ENCODE peak calls at places on chromosomes 4 and X, in eight cellular contexts. One of them, this sample, is unnamed.

GRCh38 chr4:36532670-36533373 is 251.4 kb downstream of the DTHD1 start:
- DNase-seq in PC-3: no peak
- DNase-seq in Panc1: no peak
- DNase-seq in psoas muscle: no peak
- DNase-seq in mammary epithelial cell: no peak
- DNase-seq in PC-9: no peak
- DNase-seq in transverse colon: no peak
- DNase-seq in effector memory CD4-positive, alpha-beta T cell: no peak
- DNase-seq in this sample: no peak

GRCh38 chr4:29717658-29718057 is 1002.5 kb upstream of the PCDH7 start:
- DNase-seq in PC-3: peak; percentile 48
- DNase-seq in Panc1: no peak
- DNase-seq in psoas muscle: no peak
- DNase-seq in mammary epithelial cell: no peak
- DNase-seq in PC-9: no peak
- DNase-seq in transverse colon: no peak
- DNase-seq in effector memory CD4-positive, alpha-beta T cell: no peak
- DNase-seq in this sample: no peak

GRCh38 chr4:107317596-107317995 is 281.5 kb upstream of the DKK2 start:
- DNase-seq in PC-3: no peak
- DNase-seq in Panc1: no peak
- DNase-seq in psoas muscle: no peak
- DNase-seq in mammary epithelial cell: no peak
- DNase-seq in PC-9: no peak
- DNase-seq in transverse colon: no peak
- DNase-seq in effector memory CD4-positive, alpha-beta T cell: no peak
- DNase-seq in this sample: no peak

GRCh38 chr4:165185448-165185847 is 21.9 kb upstream of the KLHL2 start:
- DNase-seq in PC-3: no peak
- DNase-seq in Panc1: no peak
- DNase-seq in psoas muscle: no peak
- DNase-seq in mammary epithelial cell: no peak
- DNase-seq in PC-9: no peak
- DNase-seq in transverse colon: no peak
- DNase-seq in effector memory CD4-positive, alpha-beta T cell: no peak
- DNase-seq in this sample: no peak

GRCh38 chrX:109856974-109857373 is 123.9 kb upstream of the ACSL4 start:
- DNase-seq in PC-3: peak; percentile 57
- DNase-seq in Panc1: no peak
- DNase-seq in psoas muscle: no peak
- DNase-seq in mammary epithelial cell: no peak
- DNase-seq in PC-9: no peak
- DNase-seq in transverse colon: no peak
- DNase-seq in effector memory CD4-positive, alpha-beta T cell: no peak
- DNase-seq in this sample: no peak

GRCh38 chrX:110037181-110037580 is 34.3 kb downstream of the TMEM164 start:
- DNase-seq in PC-3: peak; percentile 14
- DNase-seq in Panc1: no peak
- DNase-seq in psoas muscle: no peak
- DNase-seq in mammary epithelial cell: peak; percentile 23
- DNase-seq in PC-9: no peak
- DNase-seq in transverse colon: no peak
- DNase-seq in effector memory CD4-positive, alpha-beta T cell: no peak
- DNase-seq in this sample: no peak

GRCh38 chr4:124946696-124947095 is 234.2 kb upstream of the ANKRD50 start:
- DNase-seq in PC-3: no peak
- DNase-seq in Panc1: no peak
- DNase-seq in psoas muscle: no peak
- DNase-seq in mammary epithelial cell: peak; percentile 28
- DNase-seq in PC-9: no peak
- DNase-seq in transverse colon: no peak
- DNase-seq in effector memory CD4-positive, alpha-beta T cell: no peak
- DNase-seq in this sample: no peak

GRCh38 chr4:56026596-56026995 is 77.9 kb downstream of the CEP135 start:
- DNase-seq in PC-3: peak; percentile 68
- DNase-seq in Panc1: no peak
- DNase-seq in psoas muscle: no peak
- DNase-seq in mammary epithelial cell: peak; percentile 41
- DNase-seq in PC-9: no peak
- DNase-seq in transverse colon: no peak
- DNase-seq in effector memory CD4-positive, alpha-beta T cell: no peak
- DNase-seq in this sample: no peak

GRCh38 chr4:139171878-139172691 is 4.9 kb downstream of the ELF2 start:
- DNase-seq in PC-3: peak; percentile 54
- DNase-seq in Panc1: no peak
- DNase-seq in psoas muscle: no peak
- DNase-seq in mammary epithelial cell: peak; percentile 68
- DNase-seq in PC-9: peak; percentile 16
- DNase-seq in transverse colon: no peak
- DNase-seq in effector memory CD4-positive, alpha-beta T cell: no peak
- DNase-seq in this sample: no peak

GRCh38 chr4:74450298-74450683 is 5.4 kb downstream of the AREG start:
- DNase-seq in PC-3: no peak
- DNase-seq in Panc1: no peak
- DNase-seq in psoas muscle: no peak
- DNase-seq in mammary epithelial cell: no peak
- DNase-seq in PC-9: no peak
- DNase-seq in transverse colon: no peak
- DNase-seq in effector memory CD4-positive, alpha-beta T cell: no peak
- DNase-seq in this sample: no peak

GRCh38 chrX:152926279-152926678 is 28.4 kb downstream of the ZNF185 start:
- DNase-seq in PC-3: peak; percentile 96
- DNase-seq in Panc1: no peak
- DNase-seq in psoas muscle: no peak
- DNase-seq in mammary epithelial cell: peak; percentile 68
- DNase-seq in PC-9: peak; percentile 89
- DNase-seq in transverse colon: peak; percentile 22
- DNase-seq in effector memory CD4-positive, alpha-beta T cell: no peak
- DNase-seq in this sample: no peak

GRCh38 chr4:103887191-103887590 is 167.4 kb upstream of the TACR3 start:
- DNase-seq in PC-3: no peak
- DNase-seq in Panc1: no peak
- DNase-seq in psoas muscle: no peak
- DNase-seq in mammary epithelial cell: no peak
- DNase-seq in PC-9: no peak
- DNase-seq in transverse colon: no peak
- DNase-seq in effector memory CD4-positive, alpha-beta T cell: no peak
- DNase-seq in this sample: no peak

GRCh38 chr4:128006592-128006991 is 41.4 kb downstream of the ABHD18 start:
- DNase-seq in PC-3: no peak
- DNase-seq in Panc1: no peak
- DNase-seq in psoas muscle: no peak
- DNase-seq in mammary epithelial cell: peak; percentile 8
- DNase-seq in PC-9: no peak
- DNase-seq in transverse colon: no peak
- DNase-seq in effector memory CD4-positive, alpha-beta T cell: no peak
- DNase-seq in this sample: no peak

GRCh38 chr4:2803624-2804448 is 11.0 kb downstream of the SH3BP2 start:
- DNase-seq in PC-3: peak; percentile 50
- DNase-seq in Panc1: no peak
- DNase-seq in psoas muscle: peak; percentile 68
- DNase-seq in mammary epithelial cell: no peak
- DNase-seq in PC-9: peak; percentile 51
- DNase-seq in transverse colon: peak; percentile 67
- DNase-seq in effector memory CD4-positive, alpha-beta T cell: no peak
- DNase-seq in this sample: no peak

GRCh38 chr4:2831611-2832308 is 11.9 kb upstream of the ADD1 start:
- DNase-seq in PC-3: no peak
- DNase-seq in Panc1: no peak
- DNase-seq in psoas muscle: peak; percentile 48
- DNase-seq in mammary epithelial cell: no peak
- DNase-seq in PC-9: no peak
- DNase-seq in transverse colon: peak; percentile 7
- DNase-seq in effector memory CD4-positive, alpha-beta T cell: no peak
- DNase-seq in this sample: no peak

GRCh38 chr4:186724861-186725419 is 1.3 kb upstream of the FAT1 start:
- DNase-seq in PC-3: no peak
- DNase-seq in Panc1: no peak
- DNase-seq in psoas muscle: no peak
- DNase-seq in mammary epithelial cell: peak; percentile 45
- DNase-seq in PC-9: peak; percentile 11
- DNase-seq in transverse colon: no peak
- DNase-seq in effector memory CD4-positive, alpha-beta T cell: no peak
- DNase-seq in this sample: no peak

GRCh38 chr4:10105421-10105820 is 11.2 kb downstream of the WDR1 start:
- DNase-seq in PC-3: peak; percentile 19
- DNase-seq in Panc1: no peak
- DNase-seq in psoas muscle: no peak
- DNase-seq in mammary epithelial cell: no peak
- DNase-seq in PC-9: no peak
- DNase-seq in transverse colon: no peak
- DNase-seq in effector memory CD4-positive, alpha-beta T cell: no peak
- DNase-seq in this sample: no peak
- H3K27ac ChIP-seq in PC-3: peak overlapping the region; percentile 82
- H3K27ac ChIP-seq in Panc1: no peak overlapping the region
- H3K27ac ChIP-seq in psoas muscle: peak overlapping the region; percentile 99
- H3K27ac ChIP-seq in mammary epithelial cell: no peak overlapping the region
- H3K27ac ChIP-seq in PC-9: no peak overlapping the region
- H3K27ac ChIP-seq in transverse colon: peak overlapping the region; percentile 84
- H3K27ac ChIP-seq in effector memory CD4-positive, alpha-beta T cell: peak overlapping the region; percentile 74
- H3K27ac ChIP-seq in this sample: no peak overlapping the region

GRCh38 chrX:13658602-13659001 is 5.7 kb downstream of the TCEANC start:
- DNase-seq in PC-3: peak; percentile 75
- DNase-seq in Panc1: no peak
- DNase-seq in psoas muscle: no peak
- DNase-seq in mammary epithelial cell: peak; percentile 51
- DNase-seq in PC-9: no peak
- DNase-seq in transverse colon: no peak
- DNase-seq in effector memory CD4-positive, alpha-beta T cell: no peak
- DNase-seq in this sample: no peak

GRCh38 chrX:13661735-13662536 is 9.0 kb downstream of the TCEANC start:
- DNase-seq in PC-3: no peak
- DNase-seq in Panc1: no peak
- DNase-seq in psoas muscle: no peak
- DNase-seq in mammary epithelial cell: no peak
- DNase-seq in PC-9: no peak
- DNase-seq in transverse colon: no peak
- DNase-seq in effector memory CD4-positive, alpha-beta T cell: no peak
- DNase-seq in this sample: no peak

GRCh38 chrX:13662537-13662841 is 9.5 kb downstream of the TCEANC start:
- DNase-seq in PC-3: no peak
- DNase-seq in Panc1: no peak
- DNase-seq in psoas muscle: no peak
- DNase-seq in mammary epithelial cell: no peak
- DNase-seq in PC-9: no peak
- DNase-seq in transverse colon: no peak
- DNase-seq in effector memory CD4-positive, alpha-beta T cell: no peak
- DNase-seq in this sample: no peak

GRCh38 chrX:13664026-13664425 is 11.1 kb downstream of the TCEANC start:
- DNase-seq in PC-3: no peak
- DNase-seq in Panc1: no peak
- DNase-seq in psoas muscle: no peak
- DNase-seq in mammary epithelial cell: no peak
- DNase-seq in PC-9: no peak
- DNase-seq in transverse colon: no peak
- DNase-seq in effector memory CD4-positive, alpha-beta T cell: no peak
- DNase-seq in this sample: no peak

GRCh38 chrX:13659057-13659456 is 6.1 kb downstream of the TCEANC start:
- DNase-seq in PC-3: peak; percentile 43
- DNase-seq in Panc1: no peak
- DNase-seq in psoas muscle: no peak
- DNase-seq in mammary epithelial cell: peak; percentile 86
- DNase-seq in PC-9: no peak
- DNase-seq in transverse colon: no peak
- DNase-seq in effector memory CD4-positive, alpha-beta T cell: no peak
- DNase-seq in this sample: no peak
- H3K27ac ChIP-seq in PC-3: peak overlapping the region; percentile 2
- H3K27ac ChIP-seq in Panc1: no peak overlapping the region
- H3K27ac ChIP-seq in psoas muscle: no peak overlapping the region
- H3K27ac ChIP-seq in mammary epithelial cell: peak overlapping the region; percentile 76
- H3K27ac ChIP-seq in PC-9: peak overlapping the region; percentile 91
- H3K27ac ChIP-seq in transverse colon: peak overlapping the region; percentile 2
- H3K27ac ChIP-seq in effector memory CD4-positive, alpha-beta T cell: no peak overlapping the region
- H3K27ac ChIP-seq in this sample: no peak overlapping the region

GRCh38 chr4:48271048-48271452 is 1.4 kb upstream of the TEC start:
- DNase-seq in PC-3: no peak
- DNase-seq in Panc1: no peak
- DNase-seq in psoas muscle: no peak
- DNase-seq in mammary epithelial cell: no peak
- DNase-seq in PC-9: no peak
- DNase-seq in transverse colon: no peak
- DNase-seq in effector memory CD4-positive, alpha-beta T cell: no peak
- DNase-seq in this sample: no peak
- H3K27ac ChIP-seq in PC-3: no peak overlapping the region
- H3K27ac ChIP-seq in Panc1: no peak overlapping the region
- H3K27ac ChIP-seq in psoas muscle: peak overlapping the region; percentile 90
- H3K27ac ChIP-seq in mammary epithelial cell: no peak overlapping the region
- H3K27ac ChIP-seq in PC-9: peak overlapping the region; percentile 83
- H3K27ac ChIP-seq in transverse colon: no peak overlapping the region
- H3K27ac ChIP-seq in effector memory CD4-positive, alpha-beta T cell: no peak overlapping the region
- H3K27ac ChIP-seq in this sample: no peak overlapping the region

GRCh38 chr4:185597532-185598188 is 62.4 kb upstream of the PDLIM3 start:
- DNase-seq in PC-3: peak; percentile 73
- DNase-seq in Panc1: peak; percentile 69
- DNase-seq in psoas muscle: peak; percentile 85
- DNase-seq in mammary epithelial cell: peak; percentile 46
- DNase-seq in PC-9: peak; percentile 64
- DNase-seq in transverse colon: peak; percentile 74
- DNase-seq in effector memory CD4-positive, alpha-beta T cell: peak; percentile 19
- DNase-seq in this sample: peak; percentile 50
- H3K27ac ChIP-seq in PC-3: no peak overlapping the region
- H3K27ac ChIP-seq in Panc1: no peak overlapping the region
- H3K27ac ChIP-seq in psoas muscle: peak overlapping the region; percentile 42
- H3K27ac ChIP-seq in mammary epithelial cell: no peak overlapping the region
- H3K27ac ChIP-seq in PC-9: no peak overlapping the region
- H3K27ac ChIP-seq in transverse colon: peak overlapping the region; percentile 49
- H3K27ac ChIP-seq in effector memory CD4-positive, alpha-beta T cell: no peak overlapping the region
- H3K27ac ChIP-seq in this sample: no peak overlapping the region

DNA sequence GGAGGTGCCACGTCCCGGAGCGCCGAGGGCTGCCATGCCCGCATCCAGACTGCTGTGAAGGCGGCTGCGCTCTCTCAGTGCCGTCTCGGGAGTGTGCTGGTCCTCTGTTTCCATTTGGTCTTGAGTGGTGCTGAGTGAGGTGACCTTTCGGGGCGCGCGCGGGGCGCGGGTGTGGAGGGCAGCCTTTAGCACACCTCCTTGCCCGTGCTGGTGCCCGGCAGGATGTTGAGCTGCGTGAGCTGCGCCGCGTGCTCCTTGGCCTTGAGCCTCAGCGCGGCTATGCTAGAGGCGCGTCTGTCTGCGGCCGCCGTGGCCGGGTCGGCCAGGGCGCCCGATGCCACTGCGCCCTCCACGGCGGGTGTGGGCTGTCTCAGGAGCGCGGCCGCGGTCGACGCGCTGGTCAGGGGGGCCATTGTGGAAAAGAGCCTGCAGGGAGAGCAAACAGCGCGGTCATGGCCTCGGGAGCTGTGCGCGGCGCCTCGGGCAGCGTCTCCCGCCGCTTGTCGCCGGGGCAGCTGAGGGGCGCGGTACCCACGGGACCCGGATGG is 11.2 kb downstream of the ARX start:
- DNase-seq in PC-3: no peak
- DNase-seq in Panc1: no peak
- DNase-seq in psoas muscle: no peak
- DNase-seq in mammary epithelial cell: no peak
- DNase-seq in PC-9: no peak
- DNase-seq in transverse colon: no peak
- DNase-seq in effector memory CD4-positive, alpha-beta T cell: no peak
- DNase-seq in this sample: no peak
- H3K27ac ChIP-seq in PC-3: no peak overlapping the region
- H3K27ac ChIP-seq in Panc1: no peak overlapping the region
- H3K27ac ChIP-seq in psoas muscle: no peak overlapping the region
- H3K27ac ChIP-seq in mammary epithelial cell: no peak overlapping the region
- H3K27ac ChIP-seq in PC-9: no peak overlapping the region
- H3K27ac ChIP-seq in transverse colon: no peak overlapping the region
- H3K27ac ChIP-seq in effector memory CD4-positive, alpha-beta T cell: no peak overlapping the region
- H3K27ac ChIP-seq in this sample: no peak overlapping the region

GRCh38 chr4:8323947-8324555 is 54.5 kb downstream of the HTRA3 start:
- DNase-seq in PC-3: no peak
- DNase-seq in Panc1: no peak
- DNase-seq in psoas muscle: no peak
- DNase-seq in mammary epithelial cell: peak; percentile 72
- DNase-seq in PC-9: no peak
- DNase-seq in transverse colon: no peak
- DNase-seq in effector memory CD4-positive, alpha-beta T cell: no peak
- DNase-seq in this sample: no peak
- H3K27ac ChIP-seq in PC-3: no peak overlapping the region
- H3K27ac ChIP-seq in Panc1: no peak overlapping the region
- H3K27ac ChIP-seq in psoas muscle: no peak overlapping the region
- H3K27ac ChIP-seq in mammary epithelial cell: peak overlapping the region; percentile 71
- H3K27ac ChIP-seq in PC-9: no peak overlapping the region
- H3K27ac ChIP-seq in transverse colon: no peak overlapping the region
- H3K27ac ChIP-seq in effector memory CD4-positive, alpha-beta T cell: no peak overlapping the region
- H3K27ac ChIP-seq in this sample: no peak overlapping the region